ENCODE peak calls at places on chromosomes 11 and 22, in eight cellular contexts. S is KG1; F is head of caudate nucleus; A is stimulated activated CD4-positive, alpha-beta T cell treated with anti-CD3 and anti-CD28 coated beads, Interleukin-2, amount 100 ng/mL, for 48 hours; V is stimulated activated CD8-positive, alpha-beta memory T cell treated with anti-CD3 and anti-CD28 coated beads, Interleukin-15, amount 100 ng/mL, for 24 hours; B is H7; K is HT1080; D is mesenchymal stem cell. E is an unnamed sample.

GRCh38 chr11:110177057-110177397 is 83.8 kb downstream of the ZC3H12C start:
- DNase-seq in A (no peak), D (no peak), S (no peak), F (no peak), B (no peak), V (no peak), K (no peak), E (no peak)

GRCh38 chr11:75246673-75247350 is 6.2 kb downstream of the TPBGL start:
- DNase-seq in K (no peak), V (no peak), A (no peak), B (no peak), D (no peak), S (no peak), F (peak), E (no peak)

GRCh38 chr22:35043251-35043931 is 22.6 kb upstream of the ISX start:
- DNase-seq in S (no peak), F (no peak), V (no peak), K (no peak), D (no peak), A (no peak), B (peak), E (no peak)

GRCh38 chr11:133228406-133229330 is 303.6 kb downstream of the OPCML start:
- DNase-seq in F (no peak), S (no peak), D (no peak), V (no peak), B (peak), A (no peak), K (no peak), E (no peak)

GRCh38 chr11:119094816-119095065 is 6.9 kb downstream of the DPAGT1 start:
- DNase-seq in D (peak), K (no peak), S (peak), F (peak), B (peak), A (peak), V (no peak), E (peak)

GRCh38 chr11:130213143-130213978 is 53.8 kb downstream of the ST14 start:
- DNase-seq in F (peak), S (peak), V (peak), D (peak), A (peak), K (peak), B (peak), E (no peak)

GRCh38 chr11:86205415-86206268 is 38.9 kb upstream of the EED start:
- DNase-seq in S (no peak), F (no peak), K (no peak), B (no peak), V (no peak), D (no peak), A (no peak), E (no peak)

GRCh38 chr11:26806209-26806608 is 84.3 kb upstream of the SLC5A12 start:
- DNase-seq in A (no peak), S (no peak), K (no peak), V (no peak), F (no peak), B (no peak), D (no peak), E (no peak)

GRCh38 chr11:45661417-45662055 is 3.9 kb downstream of the CHST1 start:
- DNase-seq in V (no peak), A (no peak), F (no peak), S (no peak), B (no peak), D (no peak), K (no peak), E (no peak)

GRCh38 chr11:122207921-122208764 is 92.1 kb upstream of the BLID start:
- DNase-seq in D (no peak), V (no peak), F (no peak), B (no peak), K (no peak), S (no peak), A (no peak), E (no peak)

GRCh38 chr22:19515654-19516377 is 8.4 kb downstream of the CLDN5 start:
- DNase-seq in D (no peak), F (no peak), V (no peak), B (no peak), S (no peak), K (no peak), A (no peak), E (no peak)

GRCh38 chr11:76672431-76673163 is 2.0 kb upstream of the LRRC32 start:
- DNase-seq in S (no peak), K (no peak), F (no peak), B (no peak), V (no peak), A (no peak), D (no peak), E (no peak)

GRCh38 chr11:82927264-82927880 is 25.8 kb downstream of the DDIAS start:
- DNase-seq in K (peak), A (no peak), F (no peak), V (no peak), D (peak), B (peak), S (peak), E (peak)

GRCh38 chr11:93852242-93852641 is 1.8 kb upstream of the VSTM5 start:
- DNase-seq in B (no peak), D (no peak), A (no peak), F (no peak), V (no peak), S (no peak), K (no peak), E (no peak)

GRCh38 chr11:8729837-8730696 is 47.5 kb downstream of the RPL27A start:
- DNase-seq in A (no peak), B (peak), V (no peak), K (no peak), D (no peak), S (no peak), F (no peak), E (no peak)

GRCh38 chr22:46501701-46502100 is 35.7 kb downstream of the CELSR1 start:
- DNase-seq in A (no peak), S (no peak), V (no peak), B (no peak), K (peak), F (no peak), D (peak), E (peak)

GRCh38 chr22:28505416-28506156 is 174.1 kb downstream of the TTC28 start:
- DNase-seq in F (no peak), D (no peak), S (no peak), V (no peak), K (no peak), A (no peak), B (no peak), E (no peak)

GRCh38 chr11:120998581-120998980 is 25.3 kb upstream of the TBCEL start:
- DNase-seq in S (no peak), B (no peak), A (no peak), V (no peak), K (no peak), D (no peak), F (no peak), E (no peak)

GRCh38 chr11:69144719-69145365 is 10.9 kb upstream of the SMIM38 start:
- DNase-seq in B (no peak), F (no peak), V (no peak), K (no peak), A (no peak), S (no peak), D (no peak), E (no peak)

GRCh38 chr22:49271831-49272230 is 555.8 kb downstream of the BRD1 start:
- DNase-seq in B (no peak), V (no peak), A (no peak), S (no peak), F (no peak), K (no peak), D (no peak), E (no peak)

GRCh38 chr11:61805146-61805545 is 11.7 kb downstream of the FADS1 start:
- DNase-seq in V (no peak), A (no peak), K (no peak), B (no peak), F (no peak), D (no peak), S (no peak), E (no peak)

GRCh38 chr11:108697872-108698473 is 33.1 kb downstream of the DDX10 start:
- DNase-seq in B (peak), K (peak), F (peak), D (peak), S (peak), A (peak), V (no peak), E (peak)

GRCh38 chr22:33357894-33358440 is 299.8 kb upstream of the SYN3 start:
- DNase-seq in S (no peak), K (no peak), A (no peak), F (no peak), V (no peak), D (no peak), B (no peak), E (no peak)

GRCh38 chr11:96279421-96280290 is 63.3 kb downstream of the MAML2 start:
- DNase-seq in A (no peak), V (no peak), D (peak), F (no peak), K (peak), B (no peak), S (no peak), E (no peak)

GRCh38 chr11:75560644-75561043 is 1.4 kb upstream of the SERPINH1 start:
- DNase-seq in B (no peak), A (no peak), F (no peak), D (peak), K (no peak), S (no peak), V (no peak), E (no peak)

GRCh38 chr22:37016134-37016910 is 2.9 kb downstream of the TST start:
- DNase-seq in D (no peak), F (no peak), K (no peak), V (no peak), S (no peak), B (no peak), A (no peak), E (peak)

GRCh38 chr11:85076535-85077330 is 550.4 kb downstream of the DLG2 start:
- DNase-seq in V (no peak), S (no peak), D (no peak), F (no peak), A (no peak), B (no peak), K (peak), E (peak)

GRCh38 chr22:44045171-44045570 is 21.1 kb downstream of the PARVB start:
- DNase-seq in V (no peak), F (no peak), K (no peak), D (peak), S (no peak), A (no peak), B (no peak), E (no peak)

GRCh38 chr11:66479741-66480115 is 506 bp upstream of the DPP3 start:
- DNase-seq in V (no peak), D (no peak), F (no peak), K (peak), A (no peak), S (no peak), B (no peak), E (no peak)

GRCh38 chr11:118290923-118291322 is 13.6 kb upstream of the CD3E start:
- DNase-seq in D (no peak), V (no peak), S (peak), A (no peak), B (peak), K (peak), F (no peak), E (no peak)

GRCh38 chr22:41909290-41910049 is 5.4 kb downstream of the SHISA8 start:
- DNase-seq in A (no peak), K (no peak), S (no peak), F (no peak), B (peak), D (no peak), V (no peak), E (no peak)

GRCh38 chr11:67463680-67464410 is 5.2 kb downstream of the TMEM134 start:
- DNase-seq in F (no peak), B (peak), S (no peak), V (no peak), D (peak), K (peak), A (no peak), E (peak)

GRCh38 chr11:56637500-56637899 is 4.7 kb downstream of the OR5AP2 start:
- DNase-seq in K (no peak), V (no peak), A (no peak), S (no peak), F (no peak), B (no peak), D (no peak), E (no peak)

GRCh38 chr22:20552450-20552894 is 45.1 kb downstream of the MED15 start:
- DNase-seq in K (no peak), V (no peak), A (no peak), D (peak), S (no peak), F (peak), B (no peak), E (no peak)

GRCh38 chr22:37905534-37906363 is at the start of gene MICALL1:
- DNase-seq in K (peak), V (peak), S (no peak), F (peak), B (peak), D (peak), A (peak), E (peak)

GRCh38 chr22:28917747-28918543 is 34.6 kb downstream of the ZNRF3 start:
- DNase-seq in K (no peak), V (no peak), A (no peak), S (no peak), B (peak), D (peak), F (no peak), E (no peak)